ENCODE peak calls at places on chromosome 5, in five cellular contexts. P is cardiac muscle cell, U is AG09319, I is stomach, B is fibroblast of mammary gland. M is an unnamed sample.

GRCh38 chr5:98927988-98928801 is 612 bp downstream of the CHD1 start:
- DNase-seq in P (peak), U (peak), I (peak), B (peak), M (peak)

GRCh38 chr5:117943120-117943519 is 1045.2 kb downstream of the DTWD2 start:
- DNase-seq in P (no peak), U (no peak), I (no peak), B (no peak), M (no peak)

GRCh38 chr5:74866653-74867162 is 521 bp upstream of the FAM169A start:
- DNase-seq in P (peak), U (no peak), I (no peak), B (no peak), M (peak)

GRCh38 chr5:154740957-154741356 is 14.2 kb upstream of the LARP1 start:
- DNase-seq in P (no peak), U (no peak), I (no peak), B (peak), M (no peak)

GRCh38 chr5:180332051-180332517 is 21.1 kb downstream of the GFPT2 start:
- DNase-seq in P (no peak), U (no peak), I (no peak), B (peak), M (peak)

GRCh38 chr5:429453-430188 is 13.4 kb upstream of the EXOC3 start:
- DNase-seq in P (no peak), U (peak), I (peak), B (peak), M (peak)

GRCh38 chr5:178473858-178474257 is 116.3 kb downstream of the COL23A1 start:
- DNase-seq in P (no peak), U (no peak), I (no peak), B (no peak), M (no peak)

GRCh38 chr5:63008195-63008594 is 429.6 kb downstream of the LRRC70 start:
- DNase-seq in P (no peak), U (no peak), I (no peak), B (no peak), M (no peak)

GRCh38 chr5:54115768-54116403 is 194.5 kb downstream of the ARL15 start:
- DNase-seq in P (no peak), U (no peak), I (no peak), B (peak), M (no peak)

GRCh38 chr5:168592014-168592368 is 12.8 kb upstream of the PANK3 start:
- DNase-seq in P (no peak), U (peak), I (peak), B (peak), M (peak)

GRCh38 chr5:89315194-89315593 is 432.2 kb upstream of the MEF2C start:
- DNase-seq in P (no peak), U (no peak), I (no peak), B (peak), M (peak)

GRCh38 chr5:126837242-126837641 is 60.3 kb downstream of the LMNB1 start:
- DNase-seq in P (no peak), U (no peak), I (no peak), B (no peak), M (no peak)

GRCh38 chr5:107157811-107158210 is 512.9 kb downstream of the EFNA5 start:
- DNase-seq in P (no peak), U (no peak), I (no peak), B (no peak), M (no peak)

GRCh38 chr5:138773215-138773614 is 20.0 kb downstream of the CTNNA1 start:
- DNase-seq in P (no peak), U (no peak), I (no peak), B (peak), M (no peak)

GRCh38 chr5:91641730-91642350 is 258.7 kb upstream of the ARRDC3 start:
- DNase-seq in P (peak), U (peak), I (no peak), B (peak), M (no peak)

GRCh38 chr5:151296478-151296830 is 7.1 kb downstream of the SLC36A3 start:
- DNase-seq in P (no peak), U (no peak), I (no peak), B (no peak), M (no peak)

GRCh38 chr5:59036274-59036961 is 453.5 kb downstream of the RAB3C start:
- DNase-seq in P (no peak), U (peak), I (no peak), B (peak), M (no peak)

GRCh38 chr5:181099453-181100086 is 31.4 kb downstream of the OR2V1 start:
- DNase-seq in P (no peak), U (no peak), I (no peak), B (no peak), M (no peak)

GRCh38 chr5:54519083-54519541 is 1.6 kb downstream of the SNX18 start:
- DNase-seq in P (no peak), U (no peak), I (no peak), B (no peak), M (peak)

GRCh38 chr5:1730487-1730847 is 69.2 kb downstream of the MRPL36 start:
- DNase-seq in P (no peak), U (no peak), I (no peak), B (no peak), M (no peak)

GRCh38 chr5:157253547-157253946 is 12.4 kb upstream of the CYFIP2 start:
- DNase-seq in P (peak), U (peak), I (peak), B (peak), M (no peak)

GRCh38 chr5:52948418-52949076 is 40.6 kb upstream of the ITGA2 start:
- DNase-seq in P (peak), U (peak), I (peak), B (peak), M (peak)

GRCh38 chr5:126192226-126192625 is 231.0 kb upstream of the GRAMD2B start:
- DNase-seq in P (no peak), U (no peak), I (no peak), B (no peak), M (no peak)

GRCh38 chr5:116573617-116574431 is 799 bp downstream of the SEMA6A start:
- DNase-seq in P (peak), U (no peak), I (no peak), B (no peak), M (peak)

GRCh38 chr5:54440456-54440893 is 15.0 kb upstream of the HSPB3 start:
- DNase-seq in P (no peak), U (no peak), I (no peak), B (no peak), M (no peak)

GRCh38 chr5:14223372-14223771 is 80.2 kb downstream of the TRIO start:
- DNase-seq in P (no peak), U (no peak), I (no peak), B (no peak), M (no peak)

GRCh38 chr5:151949909-151950308 is 25.3 kb upstream of the GLRA1 start:
- DNase-seq in P (no peak), U (no peak), I (no peak), B (no peak), M (peak)

GRCh38 chr5:137320056-137321045 is 178.8 kb downstream of the SPOCK1 start:
- DNase-seq in P (peak), U (peak), I (peak), B (peak), M (peak)

GRCh38 chr5:59842999-59843398 is 50.5 kb downstream of the PDE4D start:
- DNase-seq in P (no peak), U (no peak), I (no peak), B (peak), M (no peak)

DNA sequence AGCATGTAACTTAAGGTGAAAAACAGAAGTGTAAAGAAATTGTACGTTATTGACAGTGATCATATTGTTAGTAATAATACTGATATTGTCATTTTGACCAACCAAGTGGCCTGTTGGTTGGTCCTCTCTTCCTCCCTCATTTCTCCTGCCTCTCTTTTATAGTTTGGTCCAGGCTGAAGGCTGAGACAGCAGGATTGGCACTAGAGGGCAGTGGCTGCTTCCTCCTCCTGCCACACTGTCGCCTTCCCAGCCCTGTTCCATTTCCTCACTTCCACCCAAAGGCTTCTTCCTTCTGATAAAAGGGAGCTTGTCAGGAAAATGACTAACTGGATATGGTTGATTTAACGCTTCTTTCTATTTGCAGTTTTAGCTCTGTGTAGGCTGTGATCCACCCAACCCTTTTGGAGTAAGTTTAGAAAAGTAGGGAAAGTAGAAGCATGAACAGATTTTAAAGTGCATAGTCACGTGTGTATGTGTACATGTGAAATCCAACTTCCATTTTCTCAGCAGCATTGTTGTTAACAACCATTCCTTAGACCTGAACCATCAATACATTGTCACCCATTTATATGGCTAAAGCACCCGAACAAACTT is 35.6 kb downstream of the PTCD2 start:
- DNase-seq in P (peak), U (peak), I (no peak), B (peak), M (no peak)
- TF ChIP-seq CTCF in P (peak), U (peak), I (no peak), B (peak), M (peak)

GRCh38 chr5:172845190-172845975 is 11.3 kb downstream of the ERGIC1 start:
- DNase-seq in P (no peak), U (no peak), I (no peak), B (no peak), M (no peak)
- TF ChIP-seq CTCF in P (no peak), U (no peak), I (no peak), B (peak), M (no peak)

DNA sequence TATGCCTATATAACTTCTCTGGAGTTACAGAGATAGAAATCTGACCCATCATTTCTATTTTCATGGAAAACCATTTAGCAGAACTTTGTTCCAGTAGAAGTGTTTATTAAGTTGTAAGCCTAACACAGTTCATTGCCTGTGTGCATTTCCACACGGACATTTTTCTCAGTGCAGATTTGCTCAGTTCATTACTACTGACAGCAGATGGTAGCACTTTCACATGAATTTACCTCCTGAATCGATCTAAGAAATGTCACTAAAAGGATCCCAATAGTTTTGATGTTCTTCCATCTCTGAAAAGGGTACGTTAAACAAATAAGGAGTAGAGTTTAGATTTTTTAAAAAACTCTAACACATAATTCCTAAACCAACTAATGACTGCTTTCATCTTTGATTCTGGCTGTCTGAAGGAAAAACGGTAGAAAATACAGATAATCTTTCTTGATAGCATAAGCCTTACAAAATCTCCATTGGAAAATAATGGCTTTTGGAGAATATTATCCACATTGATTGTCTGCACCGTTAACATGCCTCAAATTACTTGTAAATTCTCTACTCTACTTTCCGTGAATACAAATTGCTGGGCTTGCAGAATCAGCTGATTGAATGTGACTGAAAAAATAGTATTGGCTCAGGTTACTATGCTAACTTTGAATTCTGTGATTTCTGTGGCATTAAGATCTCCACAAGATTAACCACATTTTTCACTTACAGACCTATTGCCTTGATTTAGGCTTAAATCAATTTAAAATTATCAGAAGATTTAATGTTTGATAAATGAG is 33.1 kb downstream of the RPS23 start:
- DNase-seq in P (no peak), U (no peak), I (no peak), B (no peak), M (no peak)
- TF ChIP-seq CTCF in P (no peak), U (no peak), I (no peak), B (no peak), M (no peak)

GRCh38 chr5:148844433-148845279 is 18.2 kb downstream of the ADRB2 start:
- DNase-seq in P (no peak), U (no peak), I (no peak), B (no peak), M (no peak)
- TF ChIP-seq CTCF in P (no peak), U (no peak), I (no peak), B (no peak), M (no peak)

DNA sequence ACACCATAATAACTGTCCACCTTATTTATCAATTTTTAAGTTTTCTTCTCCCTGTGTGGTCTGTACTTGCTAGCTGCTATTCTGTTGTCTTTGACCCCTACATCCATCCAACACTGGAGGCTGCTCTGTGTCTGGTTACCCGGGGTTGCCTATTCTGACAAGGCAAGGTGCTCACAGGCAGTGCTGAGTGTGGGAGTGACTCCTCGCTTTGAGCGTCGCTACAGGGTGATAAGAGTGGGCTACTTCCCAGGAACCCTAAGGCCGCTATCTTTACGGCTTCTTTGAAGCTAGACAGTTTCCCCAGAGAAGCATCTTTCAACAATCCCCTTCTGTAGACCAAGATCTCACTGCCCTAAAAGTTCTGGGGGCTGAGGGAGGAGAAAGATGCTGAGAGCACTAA is 35.3 kb downstream of the NSUN2 start:
- DNase-seq in P (no peak), U (no peak), I (no peak), B (no peak), M (no peak)
- TF ChIP-seq CTCF in P (no peak), U (no peak), I (no peak), B (no peak), M (no peak)

GRCh38 chr5:160787247-160787646 is 64.8 kb downstream of the ATP10B start:
- DNase-seq in P (peak), U (no peak), I (peak), B (no peak), M (peak)
- TF ChIP-seq CTCF in P (no peak), U (peak), I (no peak), B (peak), M (peak)

GRCh38 chr5:38968665-38969064 is 105.5 kb downstream of the RICTOR start:
- DNase-seq in P (no peak), U (no peak), I (no peak), B (no peak), M (no peak)
- TF ChIP-seq CTCF in P (no peak), U (no peak), I (no peak), B (no peak), M (no peak)

DNA sequence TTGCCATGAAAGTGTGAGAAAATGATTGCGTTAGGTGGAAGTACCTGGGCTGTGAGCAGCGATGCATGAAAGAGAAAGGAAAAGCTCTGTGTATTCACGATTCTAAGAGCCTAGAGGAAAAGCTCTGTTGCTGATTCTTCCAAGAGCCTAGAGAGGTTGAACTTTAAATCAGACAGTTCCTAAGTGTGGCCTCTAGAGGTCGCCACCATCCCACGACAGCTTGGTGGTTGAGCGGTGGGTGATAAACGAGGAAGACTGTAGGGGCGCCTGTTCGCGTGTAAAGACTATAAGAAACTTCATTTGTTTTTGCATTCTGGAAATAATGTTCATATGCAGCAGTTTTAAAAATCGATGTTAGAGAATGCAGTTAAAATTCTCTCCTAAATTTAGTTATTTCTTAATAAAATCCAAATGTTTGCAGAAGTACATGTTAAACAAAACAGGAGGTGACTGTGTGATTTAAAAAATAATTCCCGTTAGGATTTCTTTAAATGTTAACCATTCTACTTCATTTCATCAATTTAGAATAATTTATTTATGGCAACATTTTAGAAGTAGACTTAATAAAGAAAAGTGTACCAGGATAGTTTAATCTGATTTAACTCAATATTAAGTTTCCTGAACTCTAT is 107.7 kb downstream of the TENT4A start:
- DNase-seq in P (peak), U (no peak), I (no peak), B (peak), M (no peak)
- TF ChIP-seq CTCF in P (peak), U (peak), I (no peak), B (peak), M (peak)

GRCh38 chr5:124176692-124177091 is 569.7 kb downstream of the ZNF608 start:
- DNase-seq in P (no peak), U (no peak), I (no peak), B (peak), M (peak)

GRCh38 chr5:124178050-124178449 is 568.4 kb downstream of the ZNF608 start:
- DNase-seq in P (no peak), U (no peak), I (no peak), B (no peak), M (no peak)

GRCh38 chr5:124182133-124182532 is 564.3 kb downstream of the ZNF608 start:
- DNase-seq in P (no peak), U (no peak), I (no peak), B (no peak), M (no peak)

GRCh38 chr5:124180523-124181461 is 565.6 kb downstream of the ZNF608 start:
- DNase-seq in P (no peak), U (peak), I (no peak), B (no peak), M (no peak)

GRCh38 chr5:124179788-124180187 is 566.7 kb downstream of the ZNF608 start:
- DNase-seq in P (no peak), U (no peak), I (no peak), B (no peak), M (no peak)
- TF ChIP-seq CTCF in P (no peak), U (no peak), I (no peak), B (no peak), M (no peak)